ENCODE peak calls at places on chromosomes 5 and 9, in nine cellular contexts. Y is AG04450; H is neural progenitor cell; M is spleen; O is stimulated activated effector memory CD8-positive, alpha-beta T cell treated with anti-CD3 and anti-CD28 coated beads, Interleukin-12 subunit alpha, Interleukin-12 subunit beta, amount 100 ng/mL, for 72 hours; R is GM23248; J is GM13976; Z is stimulated activated naive CD8-positive, alpha-beta T cell treated with anti-CD3 and anti-CD28 coated beads, Interleukin-15, amount 100 ng/mL, for 72 hours; U is EH. B is an unnamed sample.

GRCh38 chr9:15087031-15087417 is 176.8 kb upstream of the FREM1 start:
- DNase-seq in Y (no peak), H (no peak), M (no peak), O (no peak), R (peak; percentile 31), J (no peak), Z (no peak), U (peak; percentile 22), B (no peak)

GRCh38 chr5:54520438-54520846 is 2.9 kb downstream of the SNX18 start:
- DNase-seq in Y (no peak), H (no peak), M (no peak), O (no peak), R (peak; percentile 65), J (no peak), Z (no peak), U (peak; percentile 69), B (peak; percentile 43)

GRCh38 chr5:109413463-109413862 is 3.7 kb upstream of the PJA2 start:
- DNase-seq in Y (no peak), H (peak; percentile 58), M (no peak), O (no peak), R (peak; percentile 20), J (no peak), Z (no peak), U (peak; percentile 59), B (peak; percentile 24)

GRCh38 chr9:35186524-35186923 is 24.7 kb downstream of the UNC13B start:
- DNase-seq in Y (no peak), H (no peak), M (no peak), O (no peak), R (no peak), J (no peak), Z (no peak), U (no peak), B (no peak)

GRCh38 chr5:128825826-128826225 is 139.5 kb upstream of the SLC27A6 start:
- DNase-seq in Y (no peak), H (no peak), M (no peak), O (no peak), R (peak; percentile 56), J (no peak), Z (no peak), U (peak; percentile 31), B (no peak)

GRCh38 chr5:133994297-133994989 is 10.3 kb downstream of the VDAC1 start:
- DNase-seq in Y (no peak), H (peak; percentile 16), M (no peak), O (no peak), R (no peak), J (no peak), Z (no peak), U (no peak), B (peak; percentile 44)

GRCh38 chr5:106675674-106676073 is 995.1 kb downstream of the EFNA5 start:
- DNase-seq in Y (peak; percentile 4), H (no peak), M (no peak), O (no peak), R (no peak), J (no peak), Z (no peak), U (no peak), B (no peak)

GRCh38 chr9:93827545-93828330 is 127.4 kb downstream of the BARX1 start:
- DNase-seq in Y (peak; percentile 10), H (peak; percentile 83), M (peak; percentile 84), O (peak; percentile 30), R (peak; percentile 67), J (peak; percentile 80), Z (peak; percentile 56), U (peak; percentile 49), B (peak; percentile 91)

B was measured in retina.